ENCODE peak calls at places on chromosome 21, in ten cellular contexts. O is lung; I is T-helper 2 cell; G is Daoy; W is stimulated activated CD4-positive, alpha-beta T cell treated with anti-CD3 and anti-CD28 coated beads, Interleukin-1b, Interleukin-23, amount 100 ng/mL, for 24 hours; H is endodermal cell; U is activated T-helper 1 cell treated with anti-CD3 and anti-CD28 coated beads, Interleukin-2, amount 50 U/mL, for 16 hours; P is osteoblast; V is Right ventricle myocardium superior; M is GM12891. N is an unnamed sample.
A peak's percentile ranks its signal among the peaks of the same experiment; 100 is the strongest.

GRCh38 chr21:29022141-29022540 is 2.3 kb upstream of the USP16 start:
- DNase-seq in O (no peak), I (no peak), G (no peak), W (no peak), H (no peak), U (no peak), P (no peak), V (no peak), M (no peak), N (no peak)

GRCh38 chr21:45499970-45500575 is 42.2 kb downstream of the SLC19A1 start:
- DNase-seq in O (no peak), I (no peak), G (no peak), W (no peak), H (peak; percentile 30), U (no peak), P (no peak), V (peak; percentile 9), M (no peak), N (no peak)

GRCh38 chr21:38520511-38520910 is 22.2 kb upstream of the ERG start:
- DNase-seq in O (no peak), I (no peak), G (no peak), W (no peak), H (no peak), U (no peak), P (no peak), V (no peak), M (no peak), N (no peak)

GRCh38 chr21:46092811-46093667 is 4.9 kb upstream of the COL6A2 start:
- DNase-seq in O (no peak), I (no peak), G (no peak), W (no peak), H (peak; percentile 37), U (no peak), P (peak; percentile 97), V (peak; percentile 46), M (no peak), N (no peak)

GRCh38 chr21:14046401-14046800 is 164.4 kb downstream of the LIPI start:
- DNase-seq in O (no peak), I (no peak), G (no peak), W (no peak), H (no peak), U (no peak), P (no peak), V (no peak), M (no peak), N (no peak)

GRCh38 chr21:46082638-46083270 is 15.2 kb upstream of the COL6A2 start:
- DNase-seq in O (peak; percentile 25), I (no peak), G (no peak), W (no peak), H (peak; percentile 33), U (no peak), P (peak; percentile 53), V (no peak), M (no peak), N (no peak)

GRCh38 chr21:15742052-15742451 is 12.3 kb downstream of the USP25 start:
- DNase-seq in O (no peak), I (no peak), G (peak; percentile 56), W (no peak), H (no peak), U (no peak), P (no peak), V (no peak), M (no peak), N (no peak)

GRCh38 chr21:30216041-30216723 is at the start of gene CLDN8:
- DNase-seq in O (peak; percentile 31), I (no peak), G (no peak), W (no peak), H (no peak), U (no peak), P (no peak), V (no peak), M (no peak), N (no peak)

GRCh38 chr21:29737188-29737587 is 202.6 kb downstream of the GRIK1 start:
- DNase-seq in O (no peak), I (no peak), G (no peak), W (no peak), H (no peak), U (no peak), P (no peak), V (no peak), M (no peak), N (no peak)

GRCh38 chr21:39630827-39631226 is 18.1 kb downstream of the B3GALT5 start:
- DNase-seq in O (no peak), I (no peak), G (no peak), W (no peak), H (no peak), U (no peak), P (no peak), V (no peak), M (no peak), N (no peak)

N was measured in psoas muscle.